ENCODE peak calls at places on chromosomes 5 and 9, in nine cellular contexts. One of them, this sample, is unnamed.

GRCh38 chr5:1400211-1400855 is 44.9 kb downstream of the SLC6A3 start:
- DNase-seq in prostate gland: no peak
- DNase-seq in transverse colon: no peak
- DNase-seq in sigmoid colon: no peak
- DNase-seq in suprapubic skin: no peak
- DNase-seq in upper lobe of left lung: no peak
- DNase-seq in spleen: no peak
- DNase-seq in stomach: no peak
- DNase-seq in vagina: no peak
- DNase-seq in this sample: no peak

GRCh38 chr9:76591256-76591950 is 132.4 kb downstream of the GCNT1 start:
- DNase-seq in suprapubic skin: no peak
- DNase-seq in vagina: no peak
- DNase-seq in stomach: no peak
- DNase-seq in spleen: no peak
- DNase-seq in prostate gland: no peak
- DNase-seq in sigmoid colon: no peak
- DNase-seq in upper lobe of left lung: no peak
- DNase-seq in transverse colon: no peak
- DNase-seq in this sample: no peak

GRCh38 chr9:120579139-120579749 is 723 bp downstream of the CDK5RAP2 start:
- DNase-seq in stomach: no peak
- DNase-seq in spleen: no peak
- DNase-seq in prostate gland: no peak
- DNase-seq in upper lobe of left lung: peak; percentile 74
- DNase-seq in sigmoid colon: no peak
- DNase-seq in transverse colon: no peak
- DNase-seq in suprapubic skin: no peak
- DNase-seq in vagina: no peak
- DNase-seq in this sample: no peak

GRCh38 chr5:92962752-92963151 is 618.3 kb downstream of the NR2F1-AS1 start:
- DNase-seq in suprapubic skin: no peak
- DNase-seq in spleen: no peak
- DNase-seq in stomach: no peak
- DNase-seq in upper lobe of left lung: no peak
- DNase-seq in sigmoid colon: no peak
- DNase-seq in transverse colon: no peak
- DNase-seq in vagina: no peak
- DNase-seq in prostate gland: no peak
- DNase-seq in this sample: no peak

GRCh38 chr5:168967882-168968620 is 332.9 kb downstream of the SLIT3 start:
- DNase-seq in prostate gland: no peak
- DNase-seq in upper lobe of left lung: no peak
- DNase-seq in stomach: no peak
- DNase-seq in suprapubic skin: no peak
- DNase-seq in vagina: no peak
- DNase-seq in spleen: no peak
- DNase-seq in sigmoid colon: no peak
- DNase-seq in transverse colon: no peak
- DNase-seq in this sample: no peak

GRCh38 chr5:82406200-82406773 is 128.1 kb upstream of the RPS23 start:
- DNase-seq in prostate gland: no peak
- DNase-seq in sigmoid colon: no peak
- DNase-seq in suprapubic skin: no peak
- DNase-seq in vagina: no peak
- DNase-seq in spleen: no peak
- DNase-seq in upper lobe of left lung: peak; percentile 51
- DNase-seq in transverse colon: no peak
- DNase-seq in stomach: no peak
- DNase-seq in this sample: no peak

GRCh38 chr5:33482335-33482734 is 41.6 kb downstream of the TARS1 start:
- DNase-seq in upper lobe of left lung: no peak
- DNase-seq in sigmoid colon: no peak
- DNase-seq in prostate gland: no peak
- DNase-seq in suprapubic skin: no peak
- DNase-seq in transverse colon: no peak
- DNase-seq in spleen: no peak
- DNase-seq in vagina: no peak
- DNase-seq in stomach: no peak
- DNase-seq in this sample: no peak

GRCh38 chr9:119968837-119969707 is 599.8 kb upstream of the BRINP1 start:
- DNase-seq in spleen: peak; percentile 90
- DNase-seq in prostate gland: peak; percentile 75
- DNase-seq in sigmoid colon: peak; percentile 83
- DNase-seq in vagina: no peak
- DNase-seq in stomach: peak; percentile 79
- DNase-seq in suprapubic skin: peak; percentile 69
- DNase-seq in transverse colon: peak; percentile 63
- DNase-seq in upper lobe of left lung: peak; percentile 78
- DNase-seq in this sample: peak; percentile 77

GRCh38 chr5:58066557-58066956 is 393.3 kb downstream of the PLK2 start:
- DNase-seq in prostate gland: no peak
- DNase-seq in spleen: no peak
- DNase-seq in vagina: no peak
- DNase-seq in suprapubic skin: no peak
- DNase-seq in stomach: no peak
- DNase-seq in upper lobe of left lung: no peak
- DNase-seq in transverse colon: no peak
- DNase-seq in sigmoid colon: no peak
- DNase-seq in this sample: no peak

GRCh38 chr5:123735384-123735783 is 223.4 kb downstream of the CSNK1G3 start:
- DNase-seq in suprapubic skin: no peak
- DNase-seq in transverse colon: no peak
- DNase-seq in upper lobe of left lung: no peak
- DNase-seq in stomach: no peak
- DNase-seq in spleen: no peak
- DNase-seq in sigmoid colon: no peak
- DNase-seq in vagina: no peak
- DNase-seq in prostate gland: no peak
- DNase-seq in this sample: no peak

GRCh38 chr9:116765009-116765408 is 77.9 kb downstream of the TRIM32 start:
- DNase-seq in sigmoid colon: no peak
- DNase-seq in stomach: no peak
- DNase-seq in upper lobe of left lung: no peak
- DNase-seq in transverse colon: no peak
- DNase-seq in suprapubic skin: no peak
- DNase-seq in prostate gland: no peak
- DNase-seq in vagina: no peak
- DNase-seq in spleen: no peak
- DNase-seq in this sample: no peak

GRCh38 chr9:116763665-116764064 is 76.6 kb downstream of the TRIM32 start:
- DNase-seq in vagina: no peak
- DNase-seq in sigmoid colon: no peak
- DNase-seq in upper lobe of left lung: no peak
- DNase-seq in stomach: no peak
- DNase-seq in prostate gland: no peak
- DNase-seq in transverse colon: no peak
- DNase-seq in spleen: no peak
- DNase-seq in suprapubic skin: no peak
- DNase-seq in this sample: no peak

DNA sequence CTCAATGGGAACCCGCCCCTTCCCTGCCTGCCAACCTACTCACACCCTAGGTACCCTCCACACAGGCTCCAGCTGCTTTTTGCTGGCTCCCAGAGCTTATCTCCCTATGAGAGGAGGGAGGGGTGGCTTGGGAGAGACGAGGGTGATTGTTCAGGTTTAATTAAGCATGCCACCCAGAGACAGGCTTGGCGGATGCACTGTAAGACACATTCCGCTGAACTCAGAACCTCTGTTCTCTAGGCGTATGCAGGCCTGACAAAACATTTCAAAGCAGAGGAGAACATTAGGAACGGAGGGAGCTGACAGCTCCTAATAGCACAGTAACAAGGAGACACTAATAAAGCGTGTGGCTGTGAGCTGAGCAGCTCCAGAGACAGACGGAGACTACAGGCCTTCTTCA is 80.1 kb downstream of the TRIM32 start:
- DNase-seq in vagina: no peak
- DNase-seq in spleen: no peak
- DNase-seq in sigmoid colon: no peak
- DNase-seq in prostate gland: no peak
- DNase-seq in suprapubic skin: no peak
- DNase-seq in upper lobe of left lung: no peak
- DNase-seq in transverse colon: no peak
- DNase-seq in stomach: no peak
- DNase-seq in this sample: no peak
- TF ChIP-seq POLR2AphosphoS5 in vagina: no peak
- TF ChIP-seq POLR2AphosphoS5 in spleen: no peak
- TF ChIP-seq POLR2AphosphoS5 in sigmoid colon: no peak
- TF ChIP-seq POLR2AphosphoS5 in prostate gland: no peak
- TF ChIP-seq POLR2AphosphoS5 in suprapubic skin: no peak
- TF ChIP-seq POLR2AphosphoS5 in upper lobe of left lung: no peak
- TF ChIP-seq POLR2AphosphoS5 in transverse colon: no peak
- TF ChIP-seq POLR2AphosphoS5 in stomach: no peak
- TF ChIP-seq POLR2AphosphoS5 in this sample: no peak

DNA sequence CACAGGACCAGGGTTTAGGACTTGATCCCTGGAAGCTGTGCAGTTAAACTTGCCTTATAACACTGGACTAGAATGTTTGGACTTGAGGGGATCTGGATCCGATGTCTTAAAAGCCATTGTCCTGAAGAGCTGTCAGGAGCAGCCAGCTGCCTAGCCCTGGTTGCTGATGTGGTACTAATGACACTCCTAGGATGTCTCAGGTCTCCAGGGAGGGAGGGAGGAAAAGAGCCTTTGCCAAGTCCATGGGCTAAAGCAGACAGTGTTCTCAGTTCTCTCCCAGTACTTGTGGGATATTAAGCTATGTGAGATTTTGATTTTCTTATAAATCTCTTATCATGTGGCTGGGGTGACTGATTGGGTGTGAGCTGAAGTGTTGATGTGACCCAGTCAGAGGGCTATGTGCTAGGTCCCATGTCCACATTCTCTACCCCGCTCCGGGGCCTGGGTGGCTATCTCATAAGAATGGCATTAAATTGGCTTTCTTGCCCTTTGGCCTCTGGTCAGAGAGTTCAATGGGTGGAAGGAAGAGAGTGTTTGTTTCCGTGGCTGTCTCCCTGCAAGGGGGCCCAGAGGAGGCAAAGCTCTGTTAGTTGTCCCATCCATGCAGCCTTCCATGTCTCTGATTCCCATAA is 399.9 kb downstream of the OSTF1 start:
- DNase-seq in spleen: no peak
- DNase-seq in vagina: no peak
- DNase-seq in suprapubic skin: no peak
- DNase-seq in transverse colon: no peak
- DNase-seq in prostate gland: no peak
- DNase-seq in upper lobe of left lung: no peak
- DNase-seq in stomach: no peak
- DNase-seq in sigmoid colon: no peak
- DNase-seq in this sample: no peak
- TF ChIP-seq POLR2AphosphoS5 in spleen: no peak
- TF ChIP-seq POLR2AphosphoS5 in vagina: no peak
- TF ChIP-seq POLR2AphosphoS5 in suprapubic skin: no peak
- TF ChIP-seq POLR2AphosphoS5 in transverse colon: no peak
- TF ChIP-seq POLR2AphosphoS5 in prostate gland: no peak
- TF ChIP-seq POLR2AphosphoS5 in upper lobe of left lung: no peak
- TF ChIP-seq POLR2AphosphoS5 in stomach: no peak
- TF ChIP-seq POLR2AphosphoS5 in sigmoid colon: no peak
- TF ChIP-seq POLR2AphosphoS5 in this sample: no peak

DNA sequence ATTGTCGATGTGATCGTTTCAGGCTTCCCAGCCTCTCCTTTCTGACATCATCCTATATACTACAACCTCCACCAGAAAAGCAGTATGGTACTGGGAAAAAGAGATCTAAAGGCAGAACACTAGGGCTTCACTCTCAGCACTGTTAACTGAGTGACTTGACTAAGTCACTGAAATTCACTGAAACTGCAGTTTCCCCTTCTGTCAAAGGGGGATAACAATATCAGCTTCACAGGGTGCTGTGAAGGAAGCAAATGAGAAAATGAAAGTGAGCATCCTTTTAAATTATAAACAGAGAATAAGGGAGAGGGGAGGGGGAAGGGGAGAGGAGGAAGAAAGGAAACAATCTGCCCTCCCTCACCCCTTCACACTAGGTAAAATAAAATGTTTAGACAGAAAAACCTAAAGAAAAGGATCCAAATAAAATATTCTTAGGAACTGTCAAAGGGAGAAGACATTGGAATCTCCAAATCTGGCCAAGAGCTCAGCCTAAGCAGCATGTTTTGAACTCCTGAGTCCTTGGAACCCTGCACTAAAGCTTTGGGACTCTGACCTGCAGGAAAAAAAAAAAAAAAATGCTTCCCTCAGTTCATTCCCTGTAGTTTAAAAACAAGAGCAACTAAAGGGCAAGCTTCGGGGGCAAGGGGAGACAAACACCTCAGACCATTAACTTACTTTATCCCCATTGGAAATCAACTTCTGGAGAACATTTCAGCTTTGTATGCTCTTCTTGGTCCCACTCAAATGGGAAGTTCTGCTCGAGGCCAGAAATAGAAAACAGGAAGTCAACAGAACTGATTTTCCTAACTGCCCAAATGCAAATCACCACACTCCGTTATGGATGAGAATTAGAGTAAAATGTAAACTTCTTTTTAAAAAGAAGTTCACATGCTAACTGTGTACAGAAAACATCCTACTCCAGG is 178.3 kb downstream of the DEPDC1B start:
- DNase-seq in upper lobe of left lung: no peak
- DNase-seq in suprapubic skin: no peak
- DNase-seq in sigmoid colon: no peak
- DNase-seq in transverse colon: no peak
- DNase-seq in vagina: no peak
- DNase-seq in stomach: no peak
- DNase-seq in spleen: no peak
- DNase-seq in prostate gland: no peak
- DNase-seq in this sample: no peak
- TF ChIP-seq POLR2AphosphoS5 in upper lobe of left lung: no peak
- TF ChIP-seq POLR2AphosphoS5 in suprapubic skin: no peak
- TF ChIP-seq POLR2AphosphoS5 in sigmoid colon: no peak
- TF ChIP-seq POLR2AphosphoS5 in transverse colon: no peak
- TF ChIP-seq POLR2AphosphoS5 in vagina: no peak
- TF ChIP-seq POLR2AphosphoS5 in stomach: no peak
- TF ChIP-seq POLR2AphosphoS5 in spleen: no peak
- TF ChIP-seq POLR2AphosphoS5 in prostate gland: no peak
- TF ChIP-seq POLR2AphosphoS5 in this sample: no peak

DNA sequence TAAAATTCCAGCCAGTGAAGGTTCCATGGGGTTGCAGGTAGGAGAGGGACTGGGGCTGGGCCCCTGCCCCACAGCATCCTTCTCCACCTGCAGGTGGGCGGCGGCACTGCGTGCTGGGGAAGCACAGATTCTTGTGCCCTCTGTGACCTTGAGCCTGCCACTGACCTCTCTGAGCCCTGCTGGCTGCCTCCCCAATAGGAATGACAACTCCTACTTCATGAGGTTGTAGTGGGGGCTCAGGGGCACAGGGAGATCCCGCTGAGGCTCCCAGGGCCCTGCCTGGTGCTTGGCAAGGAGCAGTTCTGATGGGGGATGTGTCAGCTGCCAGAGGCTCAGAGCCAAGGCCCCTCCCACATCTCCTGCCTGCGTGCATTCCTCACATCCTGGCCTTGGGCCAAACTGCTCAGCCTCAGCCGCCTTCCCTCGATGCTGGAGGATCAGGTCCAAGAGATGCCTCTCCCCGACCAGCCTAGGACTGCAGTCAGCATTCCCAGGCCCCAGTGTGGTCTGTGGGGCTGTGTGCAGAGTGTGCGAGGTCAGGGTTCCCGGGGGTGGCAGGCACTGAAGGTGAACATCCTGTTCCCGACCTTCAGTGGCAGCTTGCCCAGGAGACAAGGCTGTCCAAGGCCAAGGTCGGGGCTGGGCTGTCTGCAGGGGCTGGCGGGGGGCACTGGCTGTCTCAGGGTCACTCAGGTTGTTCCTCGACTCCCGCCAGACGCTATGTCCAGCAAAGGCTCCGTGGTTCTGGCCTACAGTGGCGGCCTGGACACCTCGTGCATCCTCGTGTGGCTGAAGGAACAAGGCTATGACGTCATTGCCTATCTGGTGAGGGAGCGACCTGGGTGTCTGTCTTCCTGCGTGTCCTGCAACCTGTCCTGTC is 7.0 kb downstream of the ASS1 start:
- DNase-seq in prostate gland: peak; percentile 83
- DNase-seq in vagina: no peak
- DNase-seq in stomach: peak; percentile 89
- DNase-seq in upper lobe of left lung: peak; percentile 74
- DNase-seq in suprapubic skin: peak; percentile 83
- DNase-seq in spleen: no peak
- DNase-seq in sigmoid colon: peak; percentile 97
- DNase-seq in transverse colon: peak; percentile 87
- DNase-seq in this sample: peak; percentile 84
- TF ChIP-seq POLR2AphosphoS5 in prostate gland: peak; percentile 52
- TF ChIP-seq POLR2AphosphoS5 in vagina: no peak
- TF ChIP-seq POLR2AphosphoS5 in stomach: peak; percentile 32
- TF ChIP-seq POLR2AphosphoS5 in upper lobe of left lung: peak; percentile 35
- TF ChIP-seq POLR2AphosphoS5 in suprapubic skin: no peak
- TF ChIP-seq POLR2AphosphoS5 in spleen: peak; percentile 78
- TF ChIP-seq POLR2AphosphoS5 in sigmoid colon: peak; percentile 54
- TF ChIP-seq POLR2AphosphoS5 in transverse colon: no peak
- TF ChIP-seq POLR2AphosphoS5 in this sample: peak; percentile 47

This sample was measured in breast epithelium.